ENCODE peak calls at places on chromosomes 3 and 15, in eight cellular contexts. T, X, V, U, S, L, I and F are unnamed samples.
A peak's percentile ranks its signal among the peaks of the same experiment; 100 is the strongest.

GRCh38 chr3:54691230-54691900 is 236.5 kb downstream of the LRTM1 start:
- DNase-seq in T (no peak), X (no peak), V (no peak), U (no peak), S (no peak), L (no peak), I (no peak), F (no peak)

GRCh38 chr15:88982304-88982945 is 69.2 kb upstream of the MFGE8 start:
- DNase-seq in T (peak; percentile 74), X (no peak), V (peak; percentile 63), U (peak; percentile 93), S (peak; percentile 50), L (no peak), I (peak; percentile 77), F (no peak)

GRCh38 chr3:17258823-17259436 is 374.2 kb downstream of the PLCL2 start:
- DNase-seq in T (no peak), X (no peak), V (no peak), U (peak; percentile 71), S (no peak), L (no peak), I (no peak), F (no peak)

GRCh38 chr15:71385026-71385425 is 269.8 kb downstream of the THSD4 start:
- DNase-seq in T (no peak), X (no peak), V (no peak), U (no peak), S (no peak), L (no peak), I (no peak), F (no peak)

GRCh38 chr15:85831415-85832113 is 36.8 kb upstream of the KLHL25 start:
- DNase-seq in T (peak; percentile 56), X (no peak), V (peak; percentile 47), U (peak; percentile 56), S (peak; percentile 82), L (peak; percentile 9), I (peak; percentile 58), F (peak; percentile 41)

GRCh38 chr15:31106495-31107300 is 5.2 kb upstream of the TRPM1 start:
- DNase-seq in T (no peak), X (no peak), V (no peak), U (no peak), S (no peak), L (no peak), I (no peak), F (peak; percentile 61)

GRCh38 chr3:134406331-134407246 is 32.3 kb upstream of the AMOTL2 start:
- DNase-seq in T (peak; percentile 49), X (no peak), V (peak; percentile 60), U (no peak), S (peak; percentile 31), L (no peak), I (peak; percentile 55), F (peak; percentile 43)

GRCh38 chr3:191123231-191123630 is 75.8 kb upstream of the OSTN start:
- DNase-seq in T (no peak), X (no peak), V (no peak), U (no peak), S (no peak), L (no peak), I (no peak), F (no peak)

GRCh38 chr3:67463656-67464055 is 190.8 kb downstream of the SUCLG2 start:
- DNase-seq in T (no peak), X (no peak), V (no peak), U (no peak), S (no peak), L (no peak), I (no peak), F (no peak)

GRCh38 chr3:125116311-125117069 is 60.7 kb upstream of the HEG1 start:
- DNase-seq in T (no peak), X (no peak), V (no peak), U (peak; percentile 74), S (no peak), L (no peak), I (no peak), F (no peak)

GRCh38 chr3:127961963-127962362 is 46.9 kb downstream of the KBTBD12 start:
- DNase-seq in T (no peak), X (no peak), V (no peak), U (peak; percentile 91), S (no peak), L (no peak), I (no peak), F (no peak)

GRCh38 chr3:18369561-18370185 is 55.5 kb downstream of the SATB1 start:
- DNase-seq in T (no peak), X (no peak), V (no peak), U (no peak), S (no peak), L (no peak), I (no peak), F (no peak)

GRCh38 chr15:70690012-70690411 is 73.3 kb downstream of the UACA start:
- DNase-seq in T (no peak), X (no peak), V (no peak), U (no peak), S (no peak), L (no peak), I (no peak), F (no peak)

GRCh38 chr15:80207887-80208286 is 44.1 kb downstream of the CTXND1 start:
- DNase-seq in T (no peak), X (no peak), V (no peak), U (no peak), S (no peak), L (no peak), I (no peak), F (peak; percentile 38)

GRCh38 chr3:151923901-151924300 is 50.5 kb downstream of the SUCNR1 start:
- DNase-seq in T (no peak), X (no peak), V (no peak), U (peak; percentile 77), S (no peak), L (no peak), I (no peak), F (no peak)

GRCh38 chr3:172760406-172760805 is 9.9 kb downstream of the ECT2 start:
- DNase-seq in T (no peak), X (no peak), V (no peak), U (no peak), S (no peak), L (no peak), I (no peak), F (no peak)

GRCh38 chr3:128068156-128068620 is 16.0 kb downstream of the SEC61A1 start:
- DNase-seq in T (no peak), X (no peak), V (no peak), U (peak; percentile 55), S (no peak), L (no peak), I (no peak), F (no peak)

GRCh38 chr15:49168026-49168425 is 2.0 kb upstream of the GALK2 start:
- DNase-seq in T (no peak), X (no peak), V (no peak), U (no peak), S (no peak), L (no peak), I (no peak), F (no peak)

GRCh38 chr15:49163678-49164077 is 6.4 kb upstream of the GALK2 start:
- DNase-seq in T (no peak), X (no peak), V (no peak), U (peak; percentile 83), S (no peak), L (no peak), I (no peak), F (no peak)

GRCh38 chr15:49169880-49170597 is at the start of gene GALK2:
- DNase-seq in T (peak; percentile 77), X (peak; percentile 64), V (peak; percentile 78), U (peak; percentile 85), S (peak; percentile 84), L (peak; percentile 62), I (peak; percentile 80), F (peak; percentile 90)

GRCh38 chr15:49164865-49165264 is 5.2 kb upstream of the GALK2 start:
- DNase-seq in T (no peak), X (no peak), V (no peak), U (no peak), S (no peak), L (no peak), I (no peak), F (no peak)
- TF ChIP-seq CTCF in T (no peak), X (no peak), V (no peak), U (no peak), S (no peak), L (no peak), I (no peak), F (no peak)

DNA sequence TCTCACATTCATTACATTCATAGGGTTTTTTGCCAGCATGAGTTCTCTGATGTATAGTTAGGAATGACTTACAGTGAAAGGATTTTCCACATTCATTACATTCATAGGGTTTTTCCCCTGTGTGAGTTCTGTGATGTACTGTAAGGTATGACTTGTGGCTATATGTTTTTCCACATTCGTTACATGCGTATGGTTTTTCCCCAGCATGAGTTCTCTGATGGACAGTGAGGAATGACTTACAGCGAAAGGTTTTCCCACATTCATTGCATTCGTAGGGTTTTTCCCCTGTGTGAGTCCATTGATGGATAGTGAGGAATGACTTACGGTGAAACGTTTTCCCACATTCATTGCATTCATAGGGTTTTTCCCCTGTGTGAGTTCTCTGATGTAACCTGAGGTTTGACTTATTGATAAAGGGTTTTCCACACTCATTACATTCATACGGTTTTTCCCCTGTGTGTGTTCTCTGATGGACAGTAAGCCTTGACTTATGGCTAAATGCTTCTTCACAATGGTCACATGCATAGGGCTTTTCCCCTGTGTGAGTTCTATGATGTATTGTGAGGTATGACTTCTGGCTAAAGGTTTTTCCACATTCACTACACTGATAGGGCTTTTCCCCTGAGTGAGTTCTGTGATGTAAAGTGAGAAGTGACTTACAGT is 47.4 kb downstream of the ZNF717 start:
- DNase-seq in T (no peak), X (no peak), V (no peak), U (no peak), S (no peak), L (no peak), I (no peak), F (no peak)
- H3K9me3 ChIP-seq in T (peaks cover 74% of the 10 kb centered on the region), X (peaks cover 64% of the 10 kb centered on the region), V (peaks cover 75% of the 10 kb centered on the region), U (peaks cover 58% of the 10 kb centered on the region), S (no peaks in the 10 kb centered on the region), L (peaks cover 89% of the 10 kb centered on the region), I (peaks cover 100% of the 10 kb centered on the region), F (peaks cover 38% of the 10 kb centered on the region)

GRCh38 chr15:83207622-83208356 is at the start of gene HDGFL3:
- DNase-seq in T (peak; percentile 62), X (peak; percentile 8), V (peak; percentile 62), U (peak; percentile 59), S (peak; percentile 80), L (no peak), I (peak; percentile 69), F (peak; percentile 49)
- TF ChIP-seq CTCF in T (no peak), X (no peak), V (no peak), U (peak; percentile 35), S (no peak), L (no peak), I (no peak), F (no peak)

GRCh38 chr3:6747017-6747416 is 113.9 kb upstream of the GRM7 start:
- DNase-seq in T (no peak), X (no peak), V (no peak), U (no peak), S (no peak), L (no peak), I (no peak), F (no peak)

GRCh38 chr3:6753536-6753935 is 107.4 kb upstream of the GRM7 start:
- DNase-seq in T (no peak), X (no peak), V (no peak), U (no peak), S (no peak), L (no peak), I (no peak), F (no peak)

DNA sequence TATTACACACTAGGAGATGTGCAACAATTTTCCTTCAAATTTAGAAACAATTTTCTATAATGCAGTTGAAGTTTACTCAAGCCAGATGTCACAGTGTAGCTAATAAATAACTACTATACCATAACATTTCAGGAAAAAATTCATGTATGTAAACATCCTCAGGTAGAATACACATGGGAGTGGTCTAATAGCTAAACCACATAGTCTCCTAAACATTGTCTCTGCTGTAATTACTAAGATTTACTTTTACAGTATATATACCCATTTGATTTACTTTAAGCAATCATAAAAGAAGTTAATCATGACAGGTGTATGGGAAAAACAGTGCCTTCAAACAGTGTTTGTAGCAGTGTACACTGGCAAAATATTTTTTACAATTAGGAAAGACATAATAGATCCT is 110.1 kb upstream of the GRM7 start:
- DNase-seq in T (no peak), X (no peak), V (no peak), U (no peak), S (no peak), L (no peak), I (no peak), F (no peak)
- H3K9me3 ChIP-seq in T (peaks cover 5% of the 10 kb centered on the region), X (no peaks in the 10 kb centered on the region), V (no peaks in the 10 kb centered on the region), U (peaks cover 15% of the 10 kb centered on the region), S (no peaks in the 10 kb centered on the region), L (no peaks in the 10 kb centered on the region), I (peaks cover 15% of the 10 kb centered on the region), F (no peaks in the 10 kb centered on the region)